ENCODE peak calls at places on chromosomes 12 and 14, in five cellular contexts. S is activated CD8-positive, alpha-beta T cell treated with anti-CD3 and anti-CD28 coated beads for 36 hours; D is WTC11; Y is lower lobe of right lung; V is NCI-H1105. M is an unnamed sample.

GRCh38 chr12:30989754-30990153 is 63.2 kb downstream of the TSPAN11 start:
- DNase-seq in Y (no peak), S (peak; percentile 65), V (no peak), D (peak; percentile 66), M (peak; percentile 49)

GRCh38 chr12:98146487-98146886 is 368.9 kb upstream of the TMPO start:
- DNase-seq in D (no peak), S (no peak), V (no peak), Y (no peak), M (no peak)

GRCh38 chr12:47900480-47901129 is 4.2 kb downstream of the VDR start:
- DNase-seq in S (no peak), D (peak; percentile 26), V (no peak), Y (peak; percentile 63), M (no peak)

GRCh38 chr14:69997849-69998248 is 118.6 kb downstream of the SMOC1 start:
- DNase-seq in V (no peak), Y (no peak), D (no peak), S (no peak), M (no peak)

GRCh38 chr12:115998789-115999478 is 278.6 kb downstream of the MED13L start:
- DNase-seq in S (no peak), D (no peak), V (no peak), Y (no peak), M (no peak)

GRCh38 chr14:79544671-79545070 is 666.6 kb downstream of the DIO2 start:
- DNase-seq in V (no peak), Y (no peak), S (no peak), D (no peak), M (no peak)

GRCh38 chr12:55797068-55797467 is 20.5 kb downstream of the SARNP start:
- DNase-seq in D (peak; percentile 36), V (no peak), Y (no peak), S (peak; percentile 25), M (peak; percentile 23)

GRCh38 chr14:32703246-32703645 is 235.4 kb upstream of the NPAS3 start:
- DNase-seq in V (no peak), Y (no peak), D (no peak), S (no peak), M (no peak)

GRCh38 chr14:68958553-68958952 is 20.5 kb downstream of the ACTN1 start:
- DNase-seq in Y (no peak), S (no peak), V (no peak), D (no peak), M (no peak)

GRCh38 chr14:65206078-65206447 is 103.7 kb upstream of the MAX start:
- DNase-seq in S (no peak), Y (no peak), D (no peak), V (no peak), M (no peak)

GRCh38 chr12:69991683-69992297 is 166.8 kb downstream of the MYRFL start:
- DNase-seq in V (no peak), D (no peak), S (no peak), Y (no peak), M (no peak)

GRCh38 chr12:9096563-9097176 is 19.0 kb downstream of the A2M start:
- DNase-seq in D (no peak), V (no peak), S (no peak), Y (no peak), M (no peak)

GRCh38 chr12:13530966-13531365 is 334.4 kb downstream of the EMP1 start:
- DNase-seq in Y (peak; percentile 43), S (no peak), V (no peak), D (no peak), M (peak; percentile 16)

GRCh38 chr14:33747749-33748148 is 203.1 kb downstream of the EGLN3 start:
- DNase-seq in Y (no peak), V (no peak), S (no peak), D (no peak), M (no peak)

GRCh38 chr12:115470526-115470925 is 786.6 kb upstream of the TBX3 start:
- DNase-seq in V (no peak), Y (no peak), D (no peak), S (no peak), M (no peak)

GRCh38 chr12:127169321-127170270 is 1097.4 kb upstream of the TMEM132C start:
- DNase-seq in V (no peak), Y (no peak), S (no peak), D (no peak), M (no peak)

GRCh38 chr14:22556021-22556989 is 32.7 kb downstream of the DAD1 start:
- DNase-seq in V (no peak), Y (peak; percentile 80), S (peak; percentile 100), D (no peak), M (no peak)

GRCh38 chr14:74488788-74489397 is 4.2 kb downstream of the NPC2 start:
- DNase-seq in V (no peak), D (no peak), S (no peak), Y (no peak), M (no peak)

GRCh38 chr12:104465379-104465778 is 8.6 kb downstream of the CHST11 start:
- DNase-seq in S (no peak), Y (no peak), D (no peak), V (no peak), M (no peak)

GRCh38 chr12:48925218-48925871 is at the start of gene FKBP11:
- DNase-seq in Y (peak; percentile 74), S (peak; percentile 90), V (no peak), D (peak; percentile 80), M (no peak)

GRCh38 chr12:89263153-89263552 is 89.1 kb downstream of the DUSP6 start:
- DNase-seq in Y (no peak), S (no peak), D (no peak), V (no peak), M (no peak)

GRCh38 chr12:124747426-124748161 is 116.1 kb downstream of the SCARB1 start:
- DNase-seq in S (no peak), Y (no peak), D (no peak), V (no peak), M (no peak)

GRCh38 chr12:123038966-123039365 is 58.5 kb downstream of the ARL6IP4 start:
- DNase-seq in Y (no peak), D (no peak), V (no peak), S (no peak), M (no peak)

GRCh38 chr14:90091393-90091792 is 29.6 kb downstream of the KCNK13 start:
- DNase-seq in S (no peak), V (peak; percentile 66), D (no peak), Y (no peak), M (no peak)

GRCh38 chr14:23284654-23285529 is 1.0 kb downstream of the HOMEZ start:
- DNase-seq in V (no peak), Y (no peak), S (peak; percentile 23), D (no peak), M (no peak)

GRCh38 chr14:103161054-103161397 is 37.8 kb downstream of the TNFAIP2 start:
- DNase-seq in S (no peak), Y (no peak), D (no peak), V (no peak), M (no peak)

GRCh38 chr14:75224561-75224960 is 48.1 kb upstream of the TMED10 start:
- DNase-seq in S (no peak), V (no peak), D (no peak), Y (no peak), M (no peak)

GRCh38 chr12:108854055-108854452 is 3.3 kb downstream of the SSH1 start:
- DNase-seq in S (no peak), D (no peak), Y (no peak), V (no peak), M (no peak)

GRCh38 chr12:57234571-57235011 is 5.1 kb downstream of the SHMT2 start:
- DNase-seq in D (no peak), S (no peak), V (no peak), Y (peak; percentile 30), M (no peak)

GRCh38 chr12:132503611-132504204 is 13.8 kb downstream of the FBRSL1 start:
- DNase-seq in D (no peak), V (no peak), S (no peak), Y (no peak), M (no peak)

GRCh38 chr12:119061208-119061796 is 80.0 kb downstream of the SRRM4 start:
- DNase-seq in V (no peak), S (peak; percentile 64), D (peak; percentile 85), Y (peak; percentile 69), M (no peak)

GRCh38 chr14:21081521-21082184 is 11.5 kb downstream of the ARHGEF40 start:
- DNase-seq in S (no peak), V (no peak), Y (no peak), D (no peak), M (no peak)

GRCh38 chr12:32906407-32907165 is 10.0 kb upstream of the PKP2 start:
- DNase-seq in S (peak; percentile 6), D (no peak), V (no peak), Y (no peak), M (no peak)

GRCh38 chr12:47991106-47991550 is 13.1 kb downstream of the COL2A1 start:
- DNase-seq in V (no peak), Y (no peak), S (no peak), D (no peak), M (no peak)